ENCODE peak calls at places on chromosome 12, in four cellular contexts. G is GM12878, F is K562, X is transverse colon. C is an unnamed sample.

GRCh38 chr12:51421266-51421884 is 3.3 kb upstream of the SLC4A8 start:
- DNase-seq in G (no peak), F (peak), X (peak), C (peak)

GRCh38 chr12:131105736-131106356 is 152.1 kb downstream of the ADGRD1 start:
- DNase-seq in G (no peak), F (no peak), X (no peak), C (no peak)

GRCh38 chr12:107731376-107731775 is 29.6 kb downstream of the PRDM4 start:
- DNase-seq in G (no peak), F (no peak), X (no peak), C (no peak)

GRCh38 chr12:39145175-39145999 is 240.0 kb upstream of the CPNE8 start:
- DNase-seq in G (no peak), F (no peak), X (peak), C (no peak)

GRCh38 chr12:49553512-49554088 is 14.3 kb downstream of the MCRS1 start:
- DNase-seq in G (no peak), F (peak), X (no peak), C (no peak)

GRCh38 chr12:49131051-49131972 is at the start of gene TUBA1B:
- DNase-seq in G (peak), F (peak), X (peak), C (peak)

GRCh38 chr12:53097207-53097563 is 282 bp upstream of the IGFBP6 start:
- DNase-seq in G (no peak), F (no peak), X (no peak), C (no peak)

GRCh38 chr12:18250313-18250916 is 10.9 kb upstream of the PIK3C2G start:
- DNase-seq in G (no peak), F (no peak), X (no peak), C (no peak)

GRCh38 chr12:23630524-23630923 is 318.9 kb downstream of the SOX5 start:
- DNase-seq in G (no peak), F (no peak), X (no peak), C (no peak)

GRCh38 chr12:117076410-117077372 is 22.5 kb downstream of the TESC start:
- DNase-seq in G (no peak), F (no peak), X (no peak), C (no peak)

GRCh38 chr12:3225796-3226180 is 148.6 kb downstream of the TSPAN9 start:
- DNase-seq in G (no peak), F (no peak), X (no peak), C (no peak)

GRCh38 chr12:2494490-2495192 is 300.1 kb upstream of the FKBP4 start:
- DNase-seq in G (no peak), F (no peak), X (peak), C (no peak)

GRCh38 chr12:57626111-57626928 is 6.7 kb downstream of the B4GALNT1 start:
- DNase-seq in G (no peak), F (no peak), X (no peak), C (no peak)

GRCh38 chr12:14619731-14620501 is 52.2 kb upstream of the PLBD1 start:
- DNase-seq in G (no peak), F (no peak), X (peak), C (no peak)

GRCh38 chr12:14072952-14073351 is 91.5 kb upstream of the GRIN2B start:
- DNase-seq in G (no peak), F (no peak), X (no peak), C (no peak)

GRCh38 chr12:26195250-26195640 is at the start of gene SSPN:
- DNase-seq in G (no peak), F (no peak), X (peak), C (no peak)

GRCh38 chr12:109069307-109070231 is 17.2 kb downstream of the USP30 start:
- DNase-seq in G (no peak), F (no peak), X (peak), C (no peak)

GRCh38 chr12:104105461-104105860 is 32.5 kb downstream of the NFYB start:
- DNase-seq in G (no peak), F (no peak), X (no peak), C (no peak)

GRCh38 chr12:104108755-104109445 is 29.1 kb downstream of the NFYB start:
- DNase-seq in G (peak), F (peak), X (peak), C (peak)

GRCh38 chr12:104115587-104115975 is 22.4 kb downstream of the NFYB start:
- DNase-seq in G (no peak), F (no peak), X (no peak), C (no peak)

GRCh38 chr12:104106965-104107364 is 31.0 kb downstream of the NFYB start:
- DNase-seq in G (no peak), F (no peak), X (no peak), C (no peak)

DNA sequence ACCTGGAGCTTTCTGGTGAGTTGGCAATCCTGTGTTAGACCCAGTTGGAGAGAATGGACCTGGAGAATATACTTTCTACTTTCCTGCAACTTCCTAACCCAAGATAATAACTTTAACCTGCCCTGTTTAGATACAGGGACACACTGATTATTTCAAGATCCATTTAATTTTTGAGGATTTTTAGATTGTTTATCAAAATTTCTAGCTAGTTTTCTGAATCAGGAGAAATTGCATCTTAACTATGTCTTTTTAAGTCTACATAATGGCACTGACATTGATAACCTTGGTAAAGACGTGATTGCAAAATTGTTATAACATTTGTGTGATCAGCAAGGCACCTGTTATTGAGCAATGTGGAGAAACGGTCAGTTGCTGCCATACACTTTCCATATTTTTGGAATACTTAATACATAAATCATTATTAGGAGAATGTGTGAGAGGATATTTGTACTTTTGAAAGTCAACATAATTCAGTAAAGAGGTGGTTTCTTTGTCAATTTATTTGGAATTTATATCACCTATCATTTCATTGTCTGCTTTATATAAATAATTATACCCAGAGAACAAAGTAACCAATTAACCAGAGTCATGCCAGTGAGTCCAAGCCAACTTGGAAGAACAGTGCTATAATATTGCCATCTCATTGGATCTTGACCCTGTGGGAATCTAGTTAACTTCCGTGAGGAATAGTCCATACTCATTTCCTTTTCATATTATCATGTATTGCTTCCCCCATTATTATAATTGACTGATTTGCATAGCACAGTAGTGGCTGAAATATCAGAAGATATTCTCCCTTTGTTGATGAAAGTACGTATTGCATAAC is 28.4 kb downstream of the NFYB start:
- DNase-seq in G (no peak), F (no peak), X (no peak), C (no peak)
- TF ChIP-seq CTCF in G (no peak), F (no peak), X (no peak), C (no peak)

DNA sequence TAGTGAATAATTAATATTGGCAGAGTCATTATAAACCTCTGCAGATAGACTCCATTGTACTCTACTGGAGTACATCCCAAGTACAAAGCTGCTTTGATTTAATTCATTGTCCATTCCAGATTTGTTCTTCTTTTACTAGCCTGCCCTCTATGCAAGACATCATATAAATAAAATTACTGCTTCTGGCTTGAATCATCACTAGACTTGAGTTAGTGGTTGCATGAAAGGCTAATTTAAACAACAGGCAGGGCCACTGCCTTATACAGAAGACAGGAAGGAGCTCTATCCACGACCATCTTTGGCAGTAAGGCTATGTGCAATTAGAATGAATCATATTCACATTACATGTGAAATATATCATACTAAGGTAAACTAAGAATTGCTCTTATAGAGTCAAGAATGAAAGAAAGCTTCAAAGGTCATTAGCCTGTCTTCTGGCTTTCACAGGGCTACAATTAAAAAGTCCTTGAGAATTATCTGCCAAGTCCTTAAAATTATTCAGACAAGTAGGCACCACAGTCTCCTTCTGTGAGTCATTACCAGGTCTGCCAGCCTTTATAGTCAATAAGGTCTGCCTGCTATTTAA is 631.8 kb downstream of the TMTC2 start:
- DNase-seq in G (no peak), F (no peak), X (no peak), C (no peak)
- TF ChIP-seq EP300 in G (no peak), F (no peak), X (peak), C (no peak)

DNA sequence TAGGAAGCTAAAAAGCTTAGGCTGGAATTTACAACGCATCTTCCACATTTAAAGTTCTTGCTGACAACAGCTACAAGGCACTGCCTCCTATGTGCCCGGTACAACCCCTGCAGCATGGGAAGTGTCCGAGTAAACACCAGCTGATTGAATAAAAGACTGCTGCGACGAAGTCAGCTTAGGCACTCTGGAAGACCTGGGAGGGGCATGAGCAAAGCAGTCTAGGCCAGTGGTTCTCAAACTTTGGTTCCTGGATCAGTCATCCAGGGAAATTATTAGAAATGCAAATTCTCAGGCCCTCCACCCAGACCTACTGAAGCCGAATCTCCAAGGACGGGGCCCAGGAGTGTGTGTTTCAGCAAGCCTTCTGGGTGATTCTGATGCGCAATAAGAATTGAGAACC is 635.7 kb upstream of the TBX3 start:
- DNase-seq in G (no peak), F (no peak), X (no peak), C (no peak)
- TF ChIP-seq POLR2AphosphoS5 in G (no peak), F (no peak), X (no peak), C (no peak)

GRCh38 chr12:90897316-90897715 is 57.7 kb downstream of the CCER1 start:
- DNase-seq in G (no peak), F (no peak), X (no peak), C (no peak)

GRCh38 chr12:90897981-90898380 is 57.0 kb downstream of the CCER1 start:
- DNase-seq in G (no peak), F (no peak), X (no peak), C (no peak)

GRCh38 chr12:90899456-90900182 is 55.4 kb downstream of the CCER1 start:
- DNase-seq in G (no peak), F (no peak), X (no peak), C (no peak)

GRCh38 chr12:90905691-90906370 is 49.1 kb downstream of the CCER1 start:
- DNase-seq in G (no peak), F (no peak), X (no peak), C (no peak)

GRCh38 chr12:90902596-90902995 is 52.4 kb downstream of the CCER1 start:
- DNase-seq in G (no peak), F (no peak), X (no peak), C (no peak)
- TF ChIP-seq CTCF in G (no peak), F (no peak), X (no peak), C (no peak)

GRCh38 chr12:122366685-122367475 is 55.6 kb downstream of the CLIP1 start:
- DNase-seq in G (no peak), F (peak), X (peak), C (no peak)
- TF ChIP-seq EP300 in G (no peak), F (peak), X (peak), C (no peak)

GRCh38 chr12:12725956-12726542 is 8.9 kb downstream of the CDKN1B start:
- DNase-seq in G (no peak), F (no peak), X (no peak), C (no peak)
- TF ChIP-seq POLR2AphosphoS5 in G (no peak), F (no peak), X (peak), C (peak)